ENCODE peak calls at places on chromosomes 5 and 9, in four cellular contexts. O is body of pancreas; I is mucosa of descending colon; B is stimulated activated CD8-positive, alpha-beta memory T cell treated with anti-CD3 and anti-CD28 coated beads, Interleukin-2, amount 100 ng/mL, for 48 hours. A is an unnamed sample.

GRCh38 chr5:103347729-103348128 is 89.2 kb downstream of the MACIR start:
- DNase-seq in B (no peak), I (no peak), O (no peak), A (no peak)

GRCh38 chr5:150596313-150596712 is 44.1 kb upstream of the SYNPO start:
- DNase-seq in B (no peak), O (no peak), I (no peak), A (no peak)

GRCh38 chr9:105043370-105043936 is 115.5 kb upstream of the ABCA1 start:
- DNase-seq in O (no peak), B (no peak), I (no peak), A (no peak)

GRCh38 chr9:89419978-89420394 is 77.9 kb downstream of the SEMA4D start:
- DNase-seq in O (no peak), I (peak; percentile 40), B (no peak), A (no peak)

GRCh38 chr9:129720181-129720864 is 32.5 kb downstream of the PTGES start:
- DNase-seq in I (no peak), B (no peak), O (no peak), A (no peak)

GRCh38 chr5:170330568-170331054 is 33.0 kb upstream of the LCP2 start:
- DNase-seq in O (no peak), B (no peak), I (no peak), A (no peak)

GRCh38 chr5:29051509-29051908 is 2013.1 kb upstream of the CDH9 start:
- DNase-seq in I (no peak), B (no peak), O (no peak), A (no peak)

GRCh38 chr9:19521205-19521604 is 112.4 kb downstream of the ACER2 start:
- DNase-seq in O (no peak), I (no peak), B (no peak), A (no peak)

GRCh38 chr5:127410906-127411780 is 106.3 kb upstream of the PRRC1 start:
- DNase-seq in B (no peak), I (no peak), O (no peak), A (no peak)

GRCh38 chr9:116175616-116176015 is 22.0 kb downstream of the PAPPA start:
- DNase-seq in B (no peak), I (no peak), O (no peak), A (no peak)

GRCh38 chr9:132609829-132610228 is 27.4 kb downstream of the BARHL1 start:
- DNase-seq in B (no peak), I (no peak), O (no peak), A (no peak)

GRCh38 chr9:125985142-125985997 is 238.2 kb downstream of the PBX3 start:
- DNase-seq in O (no peak), I (no peak), B (no peak), A (no peak)

GRCh38 chr5:120228262-120229031 is 235.7 kb upstream of the PRR16 start:
- DNase-seq in B (no peak), I (no peak), O (no peak), A (no peak)

GRCh38 chr9:36882117-36882465 is 152.0 kb downstream of the PAX5 start:
- DNase-seq in O (no peak), I (no peak), B (no peak), A (no peak)

GRCh38 chr9:120393386-120394057 is 186.4 kb downstream of the CDK5RAP2 start:
- DNase-seq in I (no peak), O (no peak), B (no peak), A (no peak)

GRCh38 chr9:128429505-128430086 is 8.9 kb downstream of the CERCAM start:
- DNase-seq in I (no peak), O (no peak), B (no peak), A (no peak)